ENCODE peak calls at places on chromosomes 4 and X, in ten cellular contexts. I is HS-5; V is amniotic stem cell; Q is activated CD4-positive, alpha-beta T cell treated with anti-CD3 and anti-CD28 coated beads, Interleukin-2, amount 10 ng/mL, durations not matched to agents 7 days and 5 days; T is lung; K is endothelial cell; Y is neural crest cell; E is fibroblast of gingiva; F is NCI-H1436; M is left lobe of liver. X is an unnamed sample.

GRCh38 chr4:173782660-173783059 is 252.6 kb upstream of the HAND2 start:
- DNase-seq in I (no peak), V (no peak), Q (no peak), T (no peak), K (no peak), Y (no peak), E (no peak), F (no peak), M (no peak), X (no peak)

GRCh38 chr4:1976416-1977352 is 32.1 kb downstream of the NELFA start:
- DNase-seq in I (no peak), V (no peak), Q (no peak), T (no peak), K (no peak), Y (no peak), E (no peak), F (no peak), M (peak; percentile 42), X (no peak)

GRCh38 chrX:39470588-39471155 is 627.1 kb downstream of the BCOR start:
- DNase-seq in I (no peak), V (no peak), Q (no peak), T (no peak), K (no peak), Y (no peak), E (peak; percentile 1), F (no peak), M (no peak), X (no peak)

GRCh38 chr4:2510351-2511259 is 25.8 kb upstream of the FAM193A start:
- DNase-seq in I (no peak), V (no peak), Q (no peak), T (no peak), K (no peak), Y (no peak), E (no peak), F (no peak), M (no peak), X (no peak)

GRCh38 chr4:56662782-56663468 is 18.2 kb downstream of the HOPX start:
- DNase-seq in I (no peak), V (no peak), Q (no peak), T (no peak), K (no peak), Y (no peak), E (no peak), F (no peak), M (no peak), X (no peak)

GRCh38 chr4:159906051-159906450 is 803.2 kb downstream of the RAPGEF2 start:
- DNase-seq in I (no peak), V (no peak), Q (no peak), T (no peak), K (no peak), Y (no peak), E (no peak), F (no peak), M (no peak), X (no peak)

GRCh38 chr4:41418444-41418843 is 119.5 kb upstream of the LIMCH1 start:
- DNase-seq in I (no peak), V (no peak), Q (no peak), T (no peak), K (no peak), Y (no peak), E (no peak), F (no peak), M (no peak), X (peak; percentile 78)

GRCh38 chr4:184476660-184477059 is 2.3 kb upstream of the IRF2 start:
- DNase-seq in I (no peak), V (no peak), Q (peak; percentile 29), T (no peak), K (no peak), Y (no peak), E (no peak), F (no peak), M (no peak), X (no peak)

GRCh38 chr4:188619456-188620149 is 480.4 kb downstream of the TRIML1 start:
- DNase-seq in I (no peak), V (no peak), Q (no peak), T (no peak), K (no peak), Y (no peak), E (no peak), F (no peak), M (no peak), X (no peak)

GRCh38 chr4:89256203-89256800 is 51.3 kb downstream of the GPRIN3 start:
- DNase-seq in I (no peak), V (no peak), Q (no peak), T (no peak), K (no peak), Y (no peak), E (no peak), F (no peak), M (no peak), X (no peak)

GRCh38 chr4:184312126-184312525 is 94.5 kb upstream of the ENPP6 start:
- DNase-seq in I (no peak), V (no peak), Q (no peak), T (no peak), K (no peak), Y (no peak), E (no peak), F (no peak), M (no peak), X (no peak)

GRCh38 chr4:148203056-148203898 is 238.9 kb downstream of the NR3C2 start:
- DNase-seq in I (no peak), V (no peak), Q (no peak), T (no peak), K (no peak), Y (no peak), E (no peak), F (no peak), M (peak; percentile 55), X (peak; percentile 72)

GRCh38 chr4:153409412-153409811 is 56.7 kb upstream of the TMEM131L start:
- DNase-seq in I (peak; percentile 46), V (no peak), Q (no peak), T (no peak), K (no peak), Y (no peak), E (peak; percentile 44), F (no peak), M (no peak), X (no peak)

GRCh38 chrX:13876652-13877051 is 59.8 kb upstream of the GPM6B start:
- DNase-seq in I (peak; percentile 45), V (no peak), Q (no peak), T (no peak), K (no peak), Y (no peak), E (peak; percentile 33), F (no peak), M (no peak), X (no peak)

GRCh38 chr4:153260553-153261306 is 56.5 kb downstream of the TRIM2 start:
- DNase-seq in I (no peak), V (no peak), Q (no peak), T (no peak), K (no peak), Y (no peak), E (peak; percentile 36), F (no peak), M (no peak), X (no peak)

GRCh38 chr4:168511780-168512467 is 15.1 kb downstream of the PALLD start:
- DNase-seq in I (no peak), V (no peak), Q (peak; percentile 79), T (no peak), K (no peak), Y (no peak), E (no peak), F (no peak), M (no peak), X (no peak)

GRCh38 chr4:184096561-184097239 is 121.0 kb downstream of the ENPP6 start:
- DNase-seq in I (no peak), V (no peak), Q (no peak), T (no peak), K (no peak), Y (no peak), E (peak; percentile 30), F (no peak), M (no peak), X (no peak)

GRCh38 chr4:36241771-36242170 is 2.5 kb downstream of the ARAP2 start:
- DNase-seq in I (no peak), V (no peak), Q (peak; percentile 43), T (no peak), K (no peak), Y (no peak), E (no peak), F (no peak), M (no peak), X (no peak)

GRCh38 chr4:128322986-128323385 is 35.4 kb upstream of the PGRMC2 start:
- DNase-seq in I (peak; percentile 80), V (no peak), Q (no peak), T (no peak), K (no peak), Y (no peak), E (peak; percentile 9), F (no peak), M (no peak), X (no peak)

GRCh38 chr4:118767109-118767508 is 68.8 kb downstream of the SEC24D start:
- DNase-seq in I (no peak), V (no peak), Q (no peak), T (no peak), K (no peak), Y (no peak), E (no peak), F (no peak), M (no peak), X (no peak)

GRCh38 chr4:71494539-71494938 is 155.7 kb downstream of the SLC4A4 start:
- DNase-seq in I (no peak), V (no peak), Q (no peak), T (no peak), K (no peak), Y (no peak), E (no peak), F (no peak), M (no peak), X (no peak)

GRCh38 chrX:117835034-117835433 is 281.6 kb downstream of the KLHL13 start:
- DNase-seq in I (no peak), V (no peak), Q (no peak), T (no peak), K (peak; percentile 4), Y (no peak), E (peak; percentile 0), F (no peak), M (no peak), X (no peak)

GRCh38 chrX:135256923-135257322 is 5.1 kb downstream of the ETDA start:
- DNase-seq in I (no peak), V (no peak), Q (no peak), T (no peak), K (no peak), Y (no peak), E (no peak), F (no peak), M (no peak), X (no peak)

GRCh38 chrX:115177941-115178340 is 11.3 kb upstream of the RBMXL3 start:
- DNase-seq in I (no peak), V (no peak), Q (no peak), T (no peak), K (no peak), Y (no peak), E (no peak), F (no peak), M (no peak), X (no peak)

GRCh38 chrX:21698274-21698673 is 40.1 kb upstream of the KLHL34 start:
- DNase-seq in I (no peak), V (no peak), Q (no peak), T (no peak), K (no peak), Y (no peak), E (no peak), F (no peak), M (no peak), X (no peak)

GRCh38 chrX:10350991-10351390 is 194.2 kb downstream of the CLCN4 start:
- DNase-seq in I (no peak), V (no peak), Q (no peak), T (no peak), K (no peak), Y (no peak), E (peak; percentile 73), F (no peak), M (no peak), X (no peak)

GRCh38 chrX:149274516-149275105 is 230.5 kb downstream of the IDS start:
- DNase-seq in I (no peak), V (no peak), Q (no peak), T (no peak), K (no peak), Y (no peak), E (peak; percentile 29), F (no peak), M (no peak), X (no peak)

GRCh38 chrX:44733931-44734330 is 109.9 kb upstream of the DUSP21 start:
- DNase-seq in I (peak; percentile 14), V (no peak), Q (no peak), T (no peak), K (no peak), Y (no peak), E (no peak), F (no peak), M (no peak), X (no peak)

X was measured in LNCaP clone FGC.